ENCODE peak calls at places on chromosomes 13 and 19, in six cellular contexts. V, D, F, B, S and C are unnamed samples.

GRCh38 chr13:24209138-24209537 is 48.6 kb downstream of the SPATA13 start:
- DNase-seq in V (no peak), B (no peak), S (no peak), F (no peak), D (no peak), C (no peak)

GRCh38 chr13:110832205-110832479 is 82.7 kb downstream of the ANKRD10 start:
- DNase-seq in B (no peak), V (no peak), F (no peak), D (no peak), S (no peak), C (no peak)

GRCh38 chr13:23871616-23872220 is 17.5 kb downstream of the MIPEP start:
- DNase-seq in V (no peak), F (peak; percentile 61), B (no peak), S (no peak), D (peak; percentile 55), C (no peak)

GRCh38 chr19:5575553-5575952 is 7.8 kb upstream of the TINCR start:
- DNase-seq in S (no peak), F (no peak), B (no peak), V (no peak), D (no peak), C (no peak)

GRCh38 chr13:27620377-27621115 is at the start of gene LNX2:
- DNase-seq in S (peak; percentile 99), F (peak; percentile 93), V (peak; percentile 99), B (peak; percentile 99), D (peak; percentile 99), C (peak; percentile 90)

GRCh38 chr13:80458546-80458945 is 117.6 kb upstream of the SPRY2 start:
- DNase-seq in F (peak; percentile 80), V (no peak), D (no peak), S (no peak), B (no peak), C (no peak)

GRCh38 chr13:44237276-44237767 is 136.3 kb upstream of the SERP2 start:
- DNase-seq in S (no peak), V (no peak), B (peak; percentile 84), D (peak; percentile 94), F (peak; percentile 99), C (no peak)

GRCh38 chr19:11479470-11480080 is 1.3 kb downstream of the ELAVL3 start:
- DNase-seq in B (no peak), S (peak; percentile 57), F (peak; percentile 30), V (no peak), D (peak; percentile 26), C (no peak)

GRCh38 chr13:113547248-113547971 is 37.1 kb upstream of the TFDP1 start:
- DNase-seq in B (peak; percentile 35), F (peak; percentile 86), S (no peak), D (peak; percentile 30), V (peak; percentile 69), C (no peak)

GRCh38 chr13:74449811-74450524 is 315.8 kb upstream of the KLF12 start:
- DNase-seq in V (no peak), S (no peak), D (no peak), F (no peak), B (no peak), C (no peak)

GRCh38 chr19:56333506-56333905 is 18.9 kb upstream of the ZSCAN5A start:
- DNase-seq in D (peak; percentile 78), V (no peak), S (no peak), B (no peak), F (peak; percentile 59), C (peak; percentile 15)

GRCh38 chr13:113920173-113920572 is 53.7 kb downstream of the C13orf46 start:
- DNase-seq in S (no peak), D (no peak), F (no peak), B (no peak), V (no peak), C (no peak)

GRCh38 chr19:44653977-44654784 is 10.5 kb downstream of the PVR start:
- DNase-seq in S (peak; percentile 86), V (peak; percentile 89), D (peak; percentile 68), F (peak; percentile 41), B (peak; percentile 75), C (no peak)

GRCh38 chr19:51256053-51256682 is 5.3 kb downstream of the SIGLECL1 start:
- DNase-seq in F (no peak), D (no peak), B (no peak), V (no peak), S (no peak), C (no peak)

GRCh38 chr13:113742000-113742441 is 17.0 kb upstream of the TMEM255B start:
- DNase-seq in D (peak; percentile 50), S (peak; percentile 59), F (peak; percentile 58), B (no peak), V (peak; percentile 76), C (peak; percentile 24)

GRCh38 chr19:37467608-37468090 is 405 bp upstream of the ZNF569 start:
- DNase-seq in S (no peak), D (no peak), V (no peak), F (no peak), B (no peak), C (no peak)

GRCh38 chr13:99370476-99371272 is 63.5 kb upstream of the GPR183 start:
- DNase-seq in D (no peak), B (no peak), F (no peak), S (no peak), V (no peak), C (no peak)

GRCh38 chr19:14149509-14149994 is 13.2 kb upstream of the ASF1B start:
- DNase-seq in F (peak; percentile 24), D (peak; percentile 82), S (peak; percentile 65), V (peak; percentile 90), B (peak; percentile 82), C (no peak)

GRCh38 chr19:58351996-58352755 is 1.1 kb downstream of the A1BG start:
- DNase-seq in S (no peak), F (no peak), D (no peak), B (no peak), V (peak; percentile 63), C (no peak)

DNA sequence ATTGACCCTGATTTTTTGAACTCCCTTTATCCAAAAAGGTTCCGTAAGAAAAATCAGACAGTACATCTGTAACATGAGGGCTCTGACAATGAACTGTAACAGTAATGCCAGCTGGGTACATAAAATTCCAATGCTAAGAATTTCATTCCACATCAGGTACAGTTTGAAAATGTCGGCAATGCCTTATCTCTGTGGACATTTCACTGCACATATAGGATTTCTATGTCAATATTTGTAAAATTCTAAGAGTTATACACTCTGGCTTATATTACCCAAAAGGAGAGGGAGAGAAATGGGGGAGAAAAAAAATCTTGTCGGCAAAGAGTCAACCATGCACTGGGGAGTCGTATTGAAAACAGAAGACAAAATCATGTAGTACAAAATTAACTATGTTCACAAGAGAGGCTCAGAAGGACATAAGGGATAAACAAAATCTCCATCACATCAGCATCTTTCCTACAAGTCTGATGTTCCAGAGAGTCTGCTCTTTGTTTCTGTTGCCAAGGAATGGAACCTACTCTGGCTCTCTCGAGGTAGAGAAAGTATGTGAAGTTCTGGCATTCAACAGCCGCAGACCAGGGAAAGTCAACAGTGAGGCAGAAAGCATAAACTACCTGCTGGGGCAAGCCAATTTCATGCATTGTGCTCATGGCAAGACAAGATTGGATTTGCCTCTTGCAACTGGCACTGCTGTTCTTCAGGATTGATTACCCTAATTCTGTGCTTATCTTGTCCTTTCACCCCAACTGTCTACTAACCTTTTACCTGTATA is 72.3 kb downstream of the STARD13 start:
- DNase-seq in S (no peak), F (no peak), B (no peak), D (no peak), V (no peak), C (no peak)
- H3K4me3 ChIP-seq in S (no peak overlapping the region), F (no peak overlapping the region), B (no peak overlapping the region), D (no peak overlapping the region), V (no peak overlapping the region), C (no peak overlapping the region)

GRCh38 chr19:45780448-45781281 is 1.6 kb downstream of the DMPK start:
- DNase-seq in V (peak; percentile 78), B (no peak), F (no peak), S (peak; percentile 47), D (no peak), C (no peak)
- H3K4me3 ChIP-seq in V (peak overlapping the region; percentile 76), B (peak overlapping the region; percentile 81), F (no peak overlapping the region), S (no peak overlapping the region), D (no peak overlapping the region), C (peak overlapping the region; percentile 54)

DNA sequence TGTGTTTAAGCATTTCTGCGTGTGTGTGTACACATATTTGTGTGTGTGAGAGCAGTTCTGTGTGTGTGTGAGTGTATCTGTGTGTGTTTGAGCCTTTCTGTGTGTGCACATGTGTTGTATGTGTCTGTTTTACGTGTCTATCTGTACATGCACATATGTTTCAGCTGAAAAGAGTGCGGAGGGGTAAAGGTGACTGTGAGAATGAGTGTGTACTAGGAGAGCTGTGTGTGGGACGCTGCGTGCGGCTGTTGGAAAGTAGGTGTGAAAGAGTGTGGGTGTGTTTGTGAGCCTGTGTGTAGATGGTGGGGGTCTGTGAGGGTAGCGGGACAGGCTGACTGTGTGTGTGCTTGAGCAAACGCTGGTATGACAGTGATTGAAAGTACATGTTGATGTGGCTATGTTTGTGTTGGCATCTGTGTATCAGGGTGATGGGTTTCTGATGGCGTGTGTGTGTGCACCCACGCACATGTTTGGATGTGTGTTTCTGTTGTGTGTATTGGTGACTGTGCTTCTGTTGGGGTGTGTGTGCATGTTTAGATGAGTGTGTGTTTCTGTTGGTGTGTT is 7.5 kb upstream of the TPM4 start:
- DNase-seq in B (no peak), F (no peak), S (peak; percentile 27), V (peak; percentile 23), D (no peak), C (no peak)
- H3K4me3 ChIP-seq in B (peak overlapping the region; percentile 26), F (peak overlapping the region; percentile 66), S (no peak overlapping the region), V (peak overlapping the region; percentile 76), D (no peak overlapping the region), C (no peak overlapping the region)

DNA sequence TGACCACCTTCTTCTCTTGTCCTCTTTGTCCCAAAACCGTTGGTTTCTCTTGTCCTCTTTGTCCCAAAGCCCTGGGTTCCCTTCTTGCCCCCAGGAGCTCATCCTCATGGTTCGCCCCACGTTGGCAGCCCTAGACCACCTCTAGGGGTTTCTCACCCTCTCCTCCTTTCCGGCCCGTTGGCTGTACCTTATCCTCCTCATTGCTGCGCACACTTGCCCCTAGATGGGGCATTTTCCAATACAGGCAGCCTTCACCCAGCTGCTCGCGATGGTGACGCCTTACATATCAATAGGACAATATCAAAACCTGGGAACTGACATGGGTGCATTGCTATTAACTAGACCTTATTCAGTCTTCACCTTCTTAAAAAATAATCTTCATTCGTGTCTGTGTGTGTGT is 86.5 kb downstream of the IPO5 start:
- DNase-seq in B (no peak), S (no peak), V (no peak), D (no peak), F (no peak), C (no peak)
- H3K4me3 ChIP-seq in B (no peak overlapping the region), S (no peak overlapping the region), V (no peak overlapping the region), D (no peak overlapping the region), F (no peak overlapping the region), C (no peak overlapping the region)

GRCh38 chr19:40026597-40026970 is 29.4 kb downstream of the ZNF780B start:
- DNase-seq in F (no peak), S (no peak), D (no peak), V (no peak), B (no peak), C (no peak)
- H3K4me3 ChIP-seq in F (no peak overlapping the region), S (no peak overlapping the region), D (no peak overlapping the region), V (no peak overlapping the region), B (no peak overlapping the region), C (no peak overlapping the region)

DNA sequence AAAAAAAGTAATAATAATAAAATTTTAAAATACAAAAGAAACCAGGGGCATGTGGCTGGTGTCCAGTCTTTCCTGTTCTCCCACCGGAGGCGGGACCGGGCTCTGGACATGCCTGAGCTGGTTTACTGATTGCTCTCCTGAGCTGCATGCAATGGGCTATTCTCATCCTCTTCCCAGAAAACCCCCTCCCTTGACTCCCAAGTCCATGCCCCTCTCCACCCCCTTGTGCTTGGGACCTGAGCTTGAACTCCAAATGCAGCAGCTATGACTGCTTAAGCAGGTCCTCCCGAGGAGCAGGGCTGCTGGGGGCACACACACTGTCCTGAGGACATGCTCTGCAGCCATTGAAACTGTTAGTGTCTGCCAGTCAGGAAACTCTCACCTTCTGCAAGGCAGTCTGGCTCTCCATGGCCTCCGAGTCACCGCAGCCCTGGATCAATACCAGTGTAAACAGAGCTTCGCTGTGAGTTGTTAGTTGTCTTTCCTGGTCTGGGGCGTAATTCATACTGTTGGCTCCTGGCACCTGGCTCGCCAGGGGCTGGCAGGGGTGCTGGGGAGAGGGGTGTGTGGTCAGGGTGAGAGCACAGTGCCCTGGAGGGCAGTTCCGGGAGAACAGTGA is 41.6 kb upstream of the CHST8 start:
- DNase-seq in B (no peak), F (no peak), D (no peak), S (no peak), V (no peak), C (no peak)
- H3K4me3 ChIP-seq in B (no peak overlapping the region), F (no peak overlapping the region), D (no peak overlapping the region), S (no peak overlapping the region), V (no peak overlapping the region), C (no peak overlapping the region)